ENCODE peak calls at places on chromosomes 12 and 14, in five cellular contexts. R is lower leg skin, F is frontal cortex, P is Daoy, V is GM03348. W is an unnamed sample.

GRCh38 chr14:55336161-55336560 is 64.9 kb downstream of the FBXO34 start:
- DNase-seq in R (no peak), F (no peak), P (peak; percentile 18), V (peak; percentile 23), W (no peak)

GRCh38 chr14:72666610-72667009 is 227.3 kb downstream of the DPF3 start:
- DNase-seq in R (no peak), F (no peak), P (peak; percentile 80), V (peak; percentile 35), W (no peak)

GRCh38 chr14:92495041-92495440 is 18.5 kb upstream of the RIN3 start:
- DNase-seq in R (no peak), F (no peak), P (no peak), V (no peak), W (no peak)

GRCh38 chr12:57404966-57405640 is 25.7 kb downstream of the R3HDM2 start:
- DNase-seq in R (no peak), F (no peak), P (no peak), V (no peak), W (no peak)

GRCh38 chr12:92324849-92325500 is 179.3 kb upstream of the BTG1 start:
- DNase-seq in R (no peak), F (no peak), P (no peak), V (no peak), W (no peak)

GRCh38 chr12:11500222-11500860 is 105.0 kb upstream of the PRB2 start:
- DNase-seq in R (peak; percentile 44), F (peak; percentile 72), P (peak; percentile 72), V (peak; percentile 89), W (peak; percentile 63)

GRCh38 chr14:85508863-85509262 is 21.1 kb upstream of the FLRT2 start:
- DNase-seq in R (no peak), F (no peak), P (no peak), V (no peak), W (no peak)

GRCh38 chr12:4421590-4422031 is 24.0 kb downstream of the FGF6 start:
- DNase-seq in R (no peak), F (peak; percentile 51), P (peak; percentile 30), V (peak; percentile 69), W (no peak)

GRCh38 chr12:28883406-28883997 is 265.6 kb upstream of the FAR2 start:
- DNase-seq in R (no peak), F (no peak), P (no peak), V (no peak), W (no peak)

W was measured in MG63.